ENCODE peak calls at places on chromosomes 11 and 22, in eight cellular contexts. M, U, R, W, C, H, B and O are unnamed samples.

GRCh38 chr11:109209572-109209971 is 212.4 kb upstream of the C11orf87 start:
- DNase-seq in M (no peak), U (no peak), R (no peak), W (no peak), C (no peak), H (no peak), B (no peak), O (no peak)

GRCh38 chr11:17498058-17498457 is 21.4 kb upstream of the ABCC8 start:
- DNase-seq in M (no peak), U (peak), R (no peak), W (no peak), C (no peak), H (no peak), B (no peak), O (no peak)

GRCh38 chr22:46196268-46196667 is 45.9 kb downstream of the PPARA start:
- DNase-seq in M (no peak), U (peak), R (peak), W (no peak), C (no peak), H (no peak), B (no peak), O (no peak)

GRCh38 chr11:36469881-36470802 is 39.9 kb downstream of the TRAF6 start:
- DNase-seq in M (no peak), U (no peak), R (no peak), W (peak), C (no peak), H (no peak), B (peak), O (peak)

GRCh38 chr11:134356656-134357544 is 25.1 kb downstream of the GLB1L2 start:
- DNase-seq in M (no peak), U (no peak), R (no peak), W (no peak), C (no peak), H (no peak), B (no peak), O (no peak)

GRCh38 chr11:70070736-70071135 is 7.4 kb upstream of the ANO1 start:
- DNase-seq in M (no peak), U (no peak), R (no peak), W (no peak), C (peak), H (no peak), B (no peak), O (no peak)

GRCh38 chr22:23183107-23183698 is 2.9 kb downstream of the BCR start:
- DNase-seq in M (no peak), U (peak), R (peak), W (peak), C (peak), H (peak), B (peak), O (peak)

GRCh38 chr11:44338721-44339529 is 29.0 kb upstream of the ALX4 start:
- DNase-seq in M (no peak), U (no peak), R (no peak), W (no peak), C (no peak), H (no peak), B (no peak), O (no peak)

GRCh38 chr22:50691521-50691920 is 18.9 kb downstream of the SHANK3 start:
- DNase-seq in M (no peak), U (no peak), R (no peak), W (peak), C (no peak), H (peak), B (peak), O (peak)

GRCh38 chr11:68043349-68044144 is 4.7 kb downstream of the TCIRG1 start:
- DNase-seq in M (peak), U (peak), R (peak), W (peak), C (no peak), H (peak), B (peak), O (peak)

GRCh38 chr22:27751277-27752070 is 50.1 kb downstream of the MN1 start:
- DNase-seq in M (no peak), U (no peak), R (no peak), W (no peak), C (no peak), H (no peak), B (peak), O (no peak)

GRCh38 chr11:9759519-9760179 is 95.8 kb downstream of the SWAP70 start:
- DNase-seq in M (peak), U (peak), R (peak), W (peak), C (peak), H (peak), B (peak), O (peak)

GRCh38 chr11:15493921-15494630 is 379.4 kb downstream of the INSC start:
- DNase-seq in M (no peak), U (no peak), R (no peak), W (no peak), C (no peak), H (no peak), B (no peak), O (no peak)

GRCh38 chr11:2769779-2770555 is 70.2 kb upstream of the KCNQ1OT1 start:
- DNase-seq in M (no peak), U (peak), R (no peak), W (no peak), C (peak), H (no peak), B (no peak), O (no peak)

GRCh38 chr22:33562484-33562883 is 357.8 kb downstream of the LARGE1 start:
- DNase-seq in M (no peak), U (no peak), R (no peak), W (no peak), C (no peak), H (no peak), B (no peak), O (no peak)

GRCh38 chr22:44335903-44336803 is 23.4 kb upstream of the SHISAL1 start:
- DNase-seq in M (no peak), U (no peak), R (no peak), W (no peak), C (no peak), H (peak), B (no peak), O (no peak)

GRCh38 chr11:11636671-11637070 is 14.9 kb upstream of the GALNT18 start:
- DNase-seq in M (no peak), U (no peak), R (no peak), W (no peak), C (no peak), H (no peak), B (no peak), O (no peak)

GRCh38 chr11:107688322-107688918 is 23.4 kb downstream of the SLN start:
- DNase-seq in M (no peak), U (no peak), R (no peak), W (no peak), C (no peak), H (no peak), B (no peak), O (no peak)

GRCh38 chr11:96114178-96115070 is 190.5 kb upstream of the MTMR2 start:
- DNase-seq in M (no peak), U (no peak), R (no peak), W (no peak), C (no peak), H (peak), B (no peak), O (no peak)

GRCh38 chr22:29143848-29144785 is 61.6 kb upstream of the EMID1 start:
- DNase-seq in M (no peak), U (no peak), R (peak), W (no peak), C (no peak), H (no peak), B (no peak), O (no peak)

GRCh38 chr11:66685276-66686099 is 7.8 kb upstream of the RBM4B start:
- DNase-seq in M (no peak), U (no peak), R (no peak), W (no peak), C (no peak), H (no peak), B (no peak), O (no peak)

GRCh38 chr11:34988294-34989255 is 72.2 kb downstream of the PDHX start:
- DNase-seq in M (no peak), U (no peak), R (no peak), W (peak), C (no peak), H (no peak), B (peak), O (peak)

GRCh38 chr11:16669799-16670415 is 68.5 kb upstream of the C11orf58 start:
- DNase-seq in M (peak), U (no peak), R (no peak), W (peak), C (no peak), H (peak), B (peak), O (no peak)

GRCh38 chr11:110711776-110712642 is at the start of gene ARHGAP20:
- DNase-seq in M (peak), U (peak), R (peak), W (peak), C (peak), H (no peak), B (peak), O (peak)
- H3K4me3 ChIP-seq in M (peak), U (peak), R (peak), W (peak), C (peak), H (no peak), B (peak), O (peak)

DNA sequence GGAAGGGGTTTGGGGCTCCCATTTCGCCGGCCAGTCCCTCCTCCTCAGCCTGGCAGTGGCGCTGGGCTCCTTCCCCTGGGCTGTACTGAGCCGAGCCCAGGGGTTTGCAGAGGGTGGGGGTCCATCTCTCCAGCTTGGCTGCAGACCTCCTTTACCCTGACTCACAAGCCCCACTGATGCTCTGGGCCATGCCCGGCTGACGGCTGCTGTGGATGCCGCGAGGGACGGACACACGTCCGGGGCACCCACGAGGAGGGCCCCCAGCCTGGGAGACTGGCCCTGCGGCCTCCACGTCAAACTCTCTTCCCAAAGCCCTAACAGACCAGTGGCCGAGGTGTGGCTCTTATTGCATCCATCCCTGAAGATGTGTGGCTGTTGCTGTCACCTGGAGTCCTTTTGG is 14.1 kb downstream of the PMM1 start:
- DNase-seq in M (no peak), U (no peak), R (no peak), W (no peak), C (no peak), H (no peak), B (no peak), O (no peak)
- TF ChIP-seq CTCF in M (no peak), U (no peak), R (no peak), W (no peak), C (no peak), H (no peak), B (no peak), O (no peak)

GRCh38 chr11:119509969-119510401 is 87.0 kb upstream of the THY1 start:
- DNase-seq in M (no peak), U (no peak), R (peak), W (peak), C (no peak), H (no peak), B (peak), O (peak)

GRCh38 chr11:119511601-119512000 is 88.6 kb upstream of the THY1 start:
- DNase-seq in M (no peak), U (no peak), R (no peak), W (no peak), C (no peak), H (no peak), B (no peak), O (no peak)

GRCh38 chr11:119513141-119513805 is 90.3 kb upstream of the THY1 start:
- DNase-seq in M (no peak), U (no peak), R (no peak), W (no peak), C (no peak), H (no peak), B (no peak), O (no peak)

GRCh38 chr11:119513806-119514170 is 90.8 kb upstream of the THY1 start:
- DNase-seq in M (no peak), U (no peak), R (no peak), W (no peak), C (no peak), H (no peak), B (no peak), O (no peak)

DNA sequence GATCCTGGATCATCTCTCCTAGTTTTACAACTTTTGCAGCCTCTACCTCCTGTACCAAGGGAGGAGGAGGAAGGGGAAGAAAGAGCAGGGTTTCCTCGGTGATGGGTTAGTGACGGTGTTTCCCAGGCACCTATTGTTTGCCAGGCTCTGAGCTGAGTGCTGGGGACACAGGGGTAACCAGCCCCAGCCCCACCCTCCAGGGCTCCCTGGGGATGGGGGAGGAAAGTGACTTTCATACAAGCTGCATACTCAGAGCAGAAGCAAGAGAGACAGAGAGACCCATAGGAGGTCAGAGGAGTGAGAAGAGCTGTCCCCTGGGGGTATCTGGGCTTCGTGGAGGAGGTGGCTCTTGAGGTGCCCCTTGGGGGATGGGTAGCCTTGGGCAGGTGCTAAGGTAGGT is 89.4 kb upstream of the THY1 start:
- DNase-seq in M (no peak), U (no peak), R (no peak), W (no peak), C (no peak), H (no peak), B (no peak), O (no peak)
- H3K4me3 ChIP-seq in M (no peak), U (no peak), R (no peak), W (no peak), C (no peak), H (no peak), B (no peak), O (no peak)

GRCh38 chr11:58784995-58785394 is 53.3 kb upstream of the GLYAT start:
- DNase-seq in M (no peak), U (no peak), R (no peak), W (no peak), C (no peak), H (no peak), B (no peak), O (no peak)
- TF ChIP-seq CTCF in M (no peak), U (no peak), R (no peak), W (peak), C (no peak), H (peak), B (peak), O (peak)

GRCh38 chr11:33222052-33222451 is 35.1 kb upstream of the HIPK3 start:
- DNase-seq in M (no peak), U (no peak), R (no peak), W (no peak), C (no peak), H (no peak), B (no peak), O (no peak)

GRCh38 chr11:33227578-33228261 is 29.5 kb upstream of the HIPK3 start:
- DNase-seq in M (no peak), U (no peak), R (no peak), W (no peak), C (no peak), H (no peak), B (peak), O (peak)
- H3K4me3 ChIP-seq in M (no peak), U (no peak), R (no peak), W (no peak), C (no peak), H (no peak), B (no peak), O (no peak)

GRCh38 chr11:119940401-119940976 is 197.4 kb downstream of the TRIM29 start:
- DNase-seq in M (no peak), U (no peak), R (no peak), W (no peak), C (no peak), H (no peak), B (no peak), O (no peak)

GRCh38 chr11:119942583-119943338 is 195.2 kb downstream of the TRIM29 start:
- DNase-seq in M (no peak), U (no peak), R (no peak), W (no peak), C (no peak), H (no peak), B (no peak), O (peak)

GRCh38 chr11:119937412-119937811 is 200.5 kb downstream of the TRIM29 start:
- DNase-seq in M (no peak), U (no peak), R (no peak), W (no peak), C (no peak), H (no peak), B (no peak), O (no peak)

GRCh38 chr11:119942021-119942420 is 195.9 kb downstream of the TRIM29 start:
- DNase-seq in M (no peak), U (no peak), R (no peak), W (no peak), C (no peak), H (no peak), B (no peak), O (no peak)
- TF ChIP-seq CTCF in M (no peak), U (no peak), R (no peak), W (no peak), C (no peak), H (no peak), B (no peak), O (no peak)

DNA sequence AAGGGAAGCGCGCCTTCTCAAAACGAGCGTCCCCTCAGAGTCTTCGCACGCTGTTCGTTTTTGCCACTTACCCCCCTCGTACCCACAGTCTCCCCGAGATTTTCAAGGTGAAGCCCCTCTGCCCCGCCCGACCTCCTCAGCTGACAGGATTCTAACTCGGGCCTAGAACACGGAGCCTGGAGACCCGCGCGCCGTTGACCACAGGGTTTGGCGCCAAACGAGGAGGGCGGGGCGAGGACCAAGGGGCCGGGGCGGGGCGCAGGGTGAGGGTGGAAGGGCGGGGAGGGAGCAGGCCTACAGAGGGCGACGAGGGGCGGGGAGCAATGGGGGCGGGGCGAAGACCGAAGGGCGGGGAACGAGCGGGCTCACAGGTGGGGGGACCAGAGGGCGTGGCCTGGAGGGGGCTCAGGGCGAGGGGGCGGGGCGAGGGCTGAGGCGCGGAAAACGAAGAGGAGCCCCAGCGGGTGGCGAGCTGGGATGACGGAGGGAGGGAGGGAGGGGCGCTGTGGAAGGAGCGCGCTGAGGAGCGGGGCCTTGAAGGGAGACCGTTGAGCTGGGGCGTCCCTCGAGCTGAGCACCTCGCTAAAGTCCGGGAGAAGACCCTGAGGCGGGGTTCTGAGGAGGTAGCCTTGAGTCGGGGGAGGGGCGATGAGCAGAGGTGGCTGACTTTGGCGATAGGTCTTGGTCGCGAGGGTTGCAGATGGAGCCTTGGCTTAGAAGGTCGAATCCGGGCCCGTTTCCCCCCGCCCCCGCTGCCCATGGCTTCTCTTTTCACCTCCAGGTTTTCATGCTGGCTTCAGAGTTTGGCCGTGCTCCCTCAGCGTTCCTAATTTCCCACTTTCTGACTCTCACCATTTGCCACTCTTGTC is at the start of gene DMC1:
- DNase-seq in M (peak), U (peak), R (peak), W (peak), C (peak), H (peak), B (peak), O (peak)
- H3K4me3 ChIP-seq in M (peak), U (peak), R (peak), W (peak), C (peak), H (peak), B (peak), O (peak)

DNA sequence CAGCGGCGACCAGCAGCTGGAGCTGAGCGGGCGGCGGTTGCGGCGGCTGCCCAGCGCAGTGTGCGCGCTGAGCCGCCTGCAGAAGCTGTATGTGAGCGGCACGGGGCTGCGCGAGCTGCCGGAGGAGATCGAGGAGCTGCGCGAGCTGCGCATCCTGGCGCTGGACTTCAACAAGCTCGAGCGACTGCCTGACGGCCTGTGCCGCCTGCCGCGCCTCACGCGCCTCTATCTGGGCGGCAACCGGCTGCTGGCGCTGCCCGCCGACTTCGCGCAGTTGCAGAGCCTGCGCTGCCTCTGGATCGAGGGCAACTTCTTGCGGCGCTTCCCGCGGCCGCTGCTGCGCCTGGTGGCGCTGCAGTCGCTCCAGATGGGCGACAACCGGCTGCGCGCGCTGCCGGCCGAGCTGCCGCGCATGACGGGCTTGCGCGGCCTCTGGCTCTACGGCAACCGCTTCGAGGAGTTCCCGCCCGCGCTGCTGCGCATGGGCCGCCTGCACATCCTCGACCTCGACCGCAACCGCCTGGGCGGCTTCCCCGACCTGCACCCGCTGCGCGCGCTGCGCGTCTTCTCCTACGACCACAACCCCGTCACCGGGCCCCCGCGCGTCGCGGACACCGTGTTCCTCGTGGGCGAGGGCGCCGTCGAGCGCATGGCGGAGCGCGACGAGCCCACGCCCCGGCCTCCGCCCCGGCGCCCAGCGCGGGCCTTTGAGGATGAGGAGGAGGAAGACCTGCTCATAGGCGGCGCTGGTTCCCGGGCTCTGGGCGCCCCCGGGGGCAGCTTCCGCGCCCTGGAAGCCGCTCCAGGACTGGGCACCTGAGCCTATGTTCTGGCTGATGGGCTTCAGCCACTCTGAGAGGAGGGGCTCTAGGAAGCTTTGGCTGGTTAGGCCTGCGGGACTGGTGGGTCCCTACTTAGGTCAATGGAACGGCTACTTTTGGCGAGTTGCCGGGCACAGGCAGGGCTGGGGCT is 795 bp downstream of the LRRC10B start:
- DNase-seq in M (peak), U (peak), R (peak), W (peak), C (peak), H (peak), B (peak), O (peak)
- TF ChIP-seq CTCF in M (peak), U (peak), R (peak), W (peak), C (peak), H (peak), B (peak), O (no peak)